ENCODE peak calls at places on chromosomes 4 and X, in five cellular contexts. I is memory B cell, R is NCI-H345, W is RPMI8226, H is NCI-H460. D is an unnamed sample.

GRCh38 chr4:88674989-88675388 is 22.6 kb downstream of the NAP1L5 start:
- DNase-seq in I (no peak), R (no peak), W (no peak), H (no peak), D (no peak)

GRCh38 chrX:39857780-39858179 is 240.0 kb downstream of the BCOR start:
- DNase-seq in I (no peak), R (no peak), W (no peak), H (no peak), D (no peak)

GRCh38 chr4:71366776-71367175 is 28.0 kb downstream of the SLC4A4 start:
- DNase-seq in I (no peak), R (no peak), W (no peak), H (no peak), D (no peak)

GRCh38 chr4:112766422-112766821 is 129.5 kb downstream of the LARP7 start:
- DNase-seq in I (no peak), R (peak), W (peak), H (no peak), D (no peak)

GRCh38 chr4:2934077-2934812 is 29.0 kb downstream of the NOP14 start:
- DNase-seq in I (peak), R (no peak), W (no peak), H (no peak), D (peak)

GRCh38 chrX:418927-419729 is 32.4 kb upstream of the PPP2R3B start:
- DNase-seq in I (no peak), R (no peak), W (no peak), H (no peak), D (no peak)

GRCh38 chr4:106366026-106366425 is 2.6 kb downstream of the GIMD1 start:
- DNase-seq in I (no peak), R (no peak), W (no peak), H (no peak), D (no peak)

GRCh38 chrX:141415889-141416288 is 168.6 kb downstream of the SPANXA1 start:
- DNase-seq in I (no peak), R (no peak), W (no peak), H (no peak), D (no peak)

GRCh38 chr4:47045261-47045660 is 13.9 kb downstream of the GABRB1 start:
- DNase-seq in I (no peak), R (no peak), W (no peak), H (no peak), D (no peak)

GRCh38 chr4:9745782-9746181 is 35.7 kb upstream of the DRD5 start:
- DNase-seq in I (no peak), R (no peak), W (no peak), H (no peak), D (no peak)

GRCh38 chrX:8629871-8630270 is 102.1 kb downstream of the ANOS1 start:
- DNase-seq in I (no peak), R (no peak), W (no peak), H (no peak), D (no peak)

GRCh38 chr4:111562811-111563210 is 582.4 kb upstream of the FAM241A start:
- DNase-seq in I (no peak), R (no peak), W (no peak), H (no peak), D (no peak)

D was measured in LoVo.